ENCODE peak calls at places on chromosomes 2 and 18, in four cellular contexts. A, F, M and Z are unnamed samples.

GRCh38 chr2:234308814-234309195 is 188.1 kb downstream of the ARL4C start:
- DNase-seq in M (no peak), F (no peak), A (no peak), Z (no peak)

GRCh38 chr2:242057379-242058040 is 188.0 kb downstream of the RTP5 start:
- DNase-seq in M (no peak), A (no peak), F (no peak), Z (no peak)

GRCh38 chr2:71788186-71788525 is 334.8 kb downstream of the DYSF start:
- DNase-seq in M (no peak), F (no peak), A (no peak), Z (no peak)

GRCh38 chr18:48360376-48361021 is 48.7 kb downstream of the ZBTB7C start:
- DNase-seq in M (no peak), F (no peak), A (no peak), Z (no peak)

GRCh38 chr2:200905618-200906296 is 16.6 kb downstream of the NIF3L1 start:
- DNase-seq in M (peak; percentile 69), F (peak; percentile 75), A (peak; percentile 14), Z (peak; percentile 52)

GRCh38 chr18:8688857-8689256 is 16.5 kb upstream of the MTCL1 start:
- DNase-seq in M (no peak), A (no peak), F (no peak), Z (no peak)

GRCh38 chr2:64341461-64341860 is 112.5 kb upstream of the LGALSL start:
- DNase-seq in A (no peak), M (no peak), F (no peak), Z (no peak)

GRCh38 chr2:11652555-11652954 is 17.4 kb downstream of the NTSR2 start:
- DNase-seq in F (no peak), M (no peak), A (no peak), Z (no peak)

GRCh38 chr2:202564226-202564625 is 70.5 kb upstream of the FAM117B start:
- DNase-seq in A (no peak), M (no peak), F (no peak), Z (no peak)

GRCh38 chr2:216554755-216555154 is 56.1 kb downstream of the RPL37A start:
- DNase-seq in F (no peak), A (no peak), M (no peak), Z (no peak)

GRCh38 chr2:239721531-239721930 is 303.6 kb downstream of the NDUFA10 start:
- DNase-seq in A (no peak), F (no peak), M (no peak), Z (no peak)

GRCh38 chr2:60818272-60818671 is 62.2 kb downstream of the PAPOLG start:
- DNase-seq in M (no peak), A (no peak), F (peak; percentile 31), Z (no peak)

GRCh38 chr2:6772366-6772710 is 93.4 kb downstream of the CMPK2 start:
- DNase-seq in A (no peak), F (no peak), M (no peak), Z (no peak)

GRCh38 chr2:230925879-230926765 is 1.1 kb upstream of the GPR55 start:
- DNase-seq in M (no peak), F (no peak), A (no peak), Z (no peak)

GRCh38 chr18:709771-710170 is 2.7 kb downstream of the ENOSF1 start:
- DNase-seq in F (no peak), M (no peak), A (no peak), Z (no peak)

GRCh38 chr2:168997113-168997512 is 34.0 kb downstream of the ABCB11 start:
- DNase-seq in A (no peak), F (no peak), M (no peak), Z (no peak)

GRCh38 chr18:63207154-63207790 is 112.3 kb downstream of the BCL2 start:
- DNase-seq in M (no peak), A (no peak), F (no peak), Z (no peak)

GRCh38 chr2:85705680-85706039 is 11.5 kb downstream of the GNLY start:
- DNase-seq in F (peak; percentile 65), A (no peak), M (peak; percentile 66), Z (no peak)

GRCh38 chr2:9074930-9075329 is 71.4 kb upstream of the MBOAT2 start:
- DNase-seq in M (no peak), F (no peak), A (no peak), Z (no peak)

GRCh38 chr18:24553886-24554285 is 93.4 kb downstream of the HRH4 start:
- DNase-seq in M (no peak), A (no peak), F (no peak), Z (no peak)

GRCh38 chr2:70834106-70834505 is 1.5 kb downstream of the CD207 start:
- DNase-seq in F (no peak), M (no peak), A (no peak), Z (no peak)

GRCh38 chr2:88880441-88880953 is 189.0 kb downstream of the RPIA start:
- DNase-seq in F (peak; percentile 56), A (peak; percentile 49), M (peak; percentile 43), Z (peak; percentile 46)

GRCh38 chr2:231189571-231190495 is 8.6 kb upstream of the ARMC9 start:
- DNase-seq in A (no peak), M (no peak), F (no peak), Z (no peak)

GRCh38 chr2:100070078-100070477 is 72.3 kb downstream of the AFF3 start:
- DNase-seq in A (no peak), F (peak; percentile 13), M (no peak), Z (no peak)

GRCh38 chr2:226649871-226650660 is 149.6 kb downstream of the IRS1 start:
- DNase-seq in F (peak; percentile 90), M (peak; percentile 97), A (no peak), Z (peak; percentile 72)

GRCh38 chr18:3449702-3450357 is at the start of gene TGIF1:
- DNase-seq in F (peak; percentile 63), M (peak; percentile 70), A (peak; percentile 87), Z (no peak)
- TF ChIP-seq TCF7L2 in F (no peak), M (no peak), A (no peak), Z (peak; percentile 50)

GRCh38 chr2:237380768-237381167 is 33.2 kb downstream of the COL6A3 start:
- DNase-seq in M (no peak), A (no peak), F (no peak), Z (no peak)
- TF ChIP-seq CTCF in M (no peak), A (no peak), F (no peak), Z (no peak)

DNA sequence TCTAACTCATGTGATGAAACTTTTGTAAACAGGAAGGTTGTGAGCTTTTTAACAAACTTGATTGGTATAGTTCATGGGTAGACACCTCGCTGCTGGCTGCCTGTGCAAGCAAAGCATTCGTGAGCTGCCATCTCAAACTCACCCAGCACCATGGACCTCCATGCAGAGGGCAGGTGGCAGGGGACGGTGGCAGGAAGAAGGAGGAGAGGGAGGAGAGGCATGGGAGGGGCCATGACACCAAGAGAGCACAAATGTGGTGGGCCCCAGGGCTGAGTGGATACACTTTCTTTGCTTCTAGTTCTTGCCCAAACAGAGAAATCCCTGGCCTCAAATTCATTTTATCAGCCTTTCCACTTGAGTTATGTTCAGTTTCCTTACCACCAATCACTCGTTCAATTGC is 29.1 kb downstream of the AFG3L2 start:
- DNase-seq in M (no peak), F (no peak), A (no peak), Z (no peak)
- H3K36me3 ChIP-seq in M (peaks cover 45% of the 10 kb centered on the region), F (peaks cover 86% of the 10 kb centered on the region), A (peaks cover 95% of the 10 kb centered on the region), Z (peaks cover 32% of the 10 kb centered on the region)

DNA sequence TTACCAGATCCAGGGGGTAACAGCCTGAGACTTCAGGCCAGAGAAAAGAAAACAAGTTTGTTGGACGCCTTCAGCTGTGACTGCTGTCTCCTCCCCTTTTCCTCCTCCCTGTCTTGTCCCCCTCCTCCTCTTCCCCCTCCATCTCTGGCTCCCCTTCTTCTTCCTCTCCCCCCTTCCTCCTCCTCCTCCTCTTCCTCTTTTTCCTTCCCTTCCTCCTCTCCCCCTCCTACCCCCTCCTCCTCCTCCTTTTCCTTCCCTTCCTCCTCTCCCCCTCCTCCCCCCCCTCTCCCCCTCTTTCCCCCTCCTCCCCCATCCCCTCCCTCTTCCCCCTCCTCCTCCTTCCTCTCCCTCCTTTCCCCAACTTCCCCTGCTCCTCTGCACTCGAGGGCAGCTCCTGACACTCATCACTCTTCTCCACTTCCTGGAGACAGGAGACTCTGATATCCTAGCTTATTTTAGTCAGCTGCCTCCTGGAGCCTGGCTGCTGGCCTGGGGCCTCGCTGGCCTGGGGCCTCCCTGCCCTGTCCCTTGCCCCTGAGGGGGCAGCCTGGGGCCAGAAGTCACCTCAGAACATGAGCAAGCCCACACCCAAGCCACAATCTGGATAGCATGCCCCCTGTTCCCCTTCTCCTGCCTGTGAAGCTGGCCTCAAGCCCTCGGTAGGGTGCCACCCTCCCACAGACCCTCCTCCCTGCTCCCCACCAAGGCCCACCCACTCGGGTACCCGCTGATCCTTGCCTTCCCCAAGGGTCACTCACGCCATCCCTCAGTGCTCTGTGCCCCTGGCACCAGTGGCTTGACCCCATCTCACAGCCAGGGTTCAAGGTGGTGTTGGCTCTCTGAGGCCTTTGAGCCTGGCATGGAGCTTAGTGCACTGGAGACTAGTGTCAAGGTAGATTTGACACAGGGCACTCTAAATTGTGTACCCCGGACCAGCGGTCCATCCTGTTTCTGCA is 12.2 kb downstream of the ADRA2B start:
- DNase-seq in M (no peak), F (no peak), A (no peak), Z (no peak)
- TF ChIP-seq TCF7L2 in M (no peak), F (no peak), A (no peak), Z (no peak)